ENCODE peak calls at places on chromosome 6, in five cellular contexts. One of them, this sample, is unnamed.

GRCh38 chr6:11770546-11771466 is 7.8 kb downstream of the ADTRP start:
- DNase-seq in AG04449: peak; percentile 99
- DNase-seq in AG10803: peak; percentile 100
- DNase-seq in right lobe of liver: peak; percentile 62
- DNase-seq in foreskin fibroblast: peak; percentile 99
- DNase-seq in this sample: peak; percentile 97

GRCh38 chr6:158818580-158819212 is 472 bp downstream of the EZR start:
- DNase-seq in right lobe of liver: peak; percentile 76
- DNase-seq in AG04449: no peak
- DNase-seq in AG10803: peak; percentile 66
- DNase-seq in foreskin fibroblast: peak; percentile 81
- DNase-seq in this sample: no peak

GRCh38 chr6:33314943-33315752 is 1.3 kb upstream of the TAPBP start:
- DNase-seq in right lobe of liver: peak; percentile 60
- DNase-seq in foreskin fibroblast: peak; percentile 63
- DNase-seq in AG10803: no peak
- DNase-seq in AG04449: no peak
- DNase-seq in this sample: no peak

GRCh38 chr6:36120979-36121706 is 9.2 kb upstream of the MAPK13 start:
- DNase-seq in AG04449: no peak
- DNase-seq in AG10803: peak; percentile 47
- DNase-seq in right lobe of liver: peak; percentile 82
- DNase-seq in foreskin fibroblast: peak; percentile 89
- DNase-seq in this sample: peak; percentile 16

GRCh38 chr6:154715449-154715848 is 17.8 kb upstream of the SCAF8 start:
- DNase-seq in right lobe of liver: no peak
- DNase-seq in AG04449: no peak
- DNase-seq in AG10803: no peak
- DNase-seq in foreskin fibroblast: no peak
- DNase-seq in this sample: no peak

GRCh38 chr6:145699462-145699861 is 35.9 kb downstream of the EPM2A start:
- DNase-seq in foreskin fibroblast: peak; percentile 75
- DNase-seq in right lobe of liver: no peak
- DNase-seq in AG04449: no peak
- DNase-seq in AG10803: peak; percentile 45
- DNase-seq in this sample: no peak

GRCh38 chr6:148240866-148241477 is 101.7 kb upstream of the SASH1 start:
- DNase-seq in foreskin fibroblast: peak; percentile 28
- DNase-seq in right lobe of liver: no peak
- DNase-seq in AG10803: peak; percentile 69
- DNase-seq in AG04449: no peak
- DNase-seq in this sample: no peak

GRCh38 chr6:259901-260508 is 32.3 kb upstream of the DUSP22 start:
- DNase-seq in right lobe of liver: no peak
- DNase-seq in AG04449: no peak
- DNase-seq in AG10803: no peak
- DNase-seq in foreskin fibroblast: no peak
- DNase-seq in this sample: no peak

GRCh38 chr6:17042422-17043147 is 59.3 kb upstream of the STMND1 start:
- DNase-seq in AG04449: no peak
- DNase-seq in right lobe of liver: peak; percentile 63
- DNase-seq in AG10803: peak; percentile 52
- DNase-seq in foreskin fibroblast: peak; percentile 75
- DNase-seq in this sample: no peak

GRCh38 chr6:146767632-146768031 is 168.9 kb downstream of the ADGB start:
- DNase-seq in right lobe of liver: no peak
- DNase-seq in AG04449: no peak
- DNase-seq in AG10803: no peak
- DNase-seq in foreskin fibroblast: no peak
- DNase-seq in this sample: no peak

GRCh38 chr6:14530385-14530784 is 412.8 kb downstream of the CD83 start:
- DNase-seq in AG04449: no peak
- DNase-seq in AG10803: no peak
- DNase-seq in right lobe of liver: no peak
- DNase-seq in foreskin fibroblast: no peak
- DNase-seq in this sample: no peak

GRCh38 chr6:13226071-13226470 is 102.3 kb downstream of the TBC1D7 start:
- DNase-seq in AG10803: no peak
- DNase-seq in AG04449: no peak
- DNase-seq in foreskin fibroblast: no peak
- DNase-seq in right lobe of liver: no peak
- DNase-seq in this sample: no peak

GRCh38 chr6:152226119-152226518 is 411.0 kb downstream of the SYNE1 start:
- DNase-seq in AG04449: no peak
- DNase-seq in AG10803: no peak
- DNase-seq in foreskin fibroblast: no peak
- DNase-seq in right lobe of liver: no peak
- DNase-seq in this sample: no peak

GRCh38 chr6:157462956-157463742 is 82.2 kb downstream of the ZDHHC14 start:
- DNase-seq in AG04449: no peak
- DNase-seq in AG10803: no peak
- DNase-seq in foreskin fibroblast: no peak
- DNase-seq in right lobe of liver: no peak
- DNase-seq in this sample: no peak

GRCh38 chr6:36493859-36494258 is 51.1 kb downstream of the KCTD20 start:
- DNase-seq in AG10803: peak; percentile 51
- DNase-seq in AG04449: no peak
- DNase-seq in right lobe of liver: no peak
- DNase-seq in foreskin fibroblast: peak; percentile 12
- DNase-seq in this sample: no peak

GRCh38 chr6:153092082-153093013 is 38.7 kb downstream of the RGS17 start:
- DNase-seq in AG10803: peak; percentile 76
- DNase-seq in right lobe of liver: no peak
- DNase-seq in foreskin fibroblast: peak; percentile 94
- DNase-seq in AG04449: peak; percentile 62
- DNase-seq in this sample: peak; percentile 59

GRCh38 chr6:3281669-3282460 is 23.1 kb downstream of the PSMG4 start:
- DNase-seq in right lobe of liver: peak; percentile 36
- DNase-seq in AG04449: peak; percentile 37
- DNase-seq in AG10803: peak; percentile 91
- DNase-seq in foreskin fibroblast: peak; percentile 69
- DNase-seq in this sample: no peak

GRCh38 chr6:80234411-80234810 is 127.9 kb downstream of the BCKDHB start:
- DNase-seq in foreskin fibroblast: no peak
- DNase-seq in AG04449: no peak
- DNase-seq in AG10803: peak; percentile 13
- DNase-seq in right lobe of liver: no peak
- DNase-seq in this sample: no peak

GRCh38 chr6:8674088-8674487 is 238.7 kb upstream of the SLC35B3 start:
- DNase-seq in right lobe of liver: no peak
- DNase-seq in AG10803: no peak
- DNase-seq in foreskin fibroblast: no peak
- DNase-seq in AG04449: no peak
- DNase-seq in this sample: no peak

GRCh38 chr6:6804843-6805680 is 216.5 kb downstream of the LY86 start:
- DNase-seq in AG10803: no peak
- DNase-seq in foreskin fibroblast: no peak
- DNase-seq in right lobe of liver: no peak
- DNase-seq in AG04449: no peak
- DNase-seq in this sample: no peak

GRCh38 chr6:6801635-6802218 is 213.2 kb downstream of the LY86 start:
- DNase-seq in AG04449: no peak
- DNase-seq in foreskin fibroblast: no peak
- DNase-seq in right lobe of liver: no peak
- DNase-seq in AG10803: no peak
- DNase-seq in this sample: no peak

GRCh38 chr6:6806793-6807518 is 218.4 kb downstream of the LY86 start:
- DNase-seq in right lobe of liver: no peak
- DNase-seq in AG10803: no peak
- DNase-seq in foreskin fibroblast: no peak
- DNase-seq in AG04449: no peak
- DNase-seq in this sample: no peak

GRCh38 chr6:6801002-6801329 is 212.4 kb downstream of the LY86 start:
- DNase-seq in foreskin fibroblast: no peak
- DNase-seq in AG04449: no peak
- DNase-seq in AG10803: no peak
- DNase-seq in right lobe of liver: no peak
- DNase-seq in this sample: no peak

GRCh38 chr6:6803180-6803978 is 214.9 kb downstream of the LY86 start:
- DNase-seq in AG10803: no peak
- DNase-seq in AG04449: no peak
- DNase-seq in foreskin fibroblast: no peak
- DNase-seq in right lobe of liver: no peak
- DNase-seq in this sample: no peak
- TF ChIP-seq CTCF in AG10803: no peak
- TF ChIP-seq CTCF in AG04449: no peak
- TF ChIP-seq CTCF in foreskin fibroblast: no peak
- TF ChIP-seq CTCF in right lobe of liver: no peak
- TF ChIP-seq CTCF in this sample: no peak

GRCh38 chr6:43718387-43719105 is 31.0 kb upstream of the MRPS18A start:
- DNase-seq in right lobe of liver: no peak
- DNase-seq in foreskin fibroblast: no peak
- DNase-seq in AG10803: no peak
- DNase-seq in AG04449: no peak
- DNase-seq in this sample: no peak
- TF ChIP-seq CTCF in right lobe of liver: no peak
- TF ChIP-seq CTCF in foreskin fibroblast: no peak
- TF ChIP-seq CTCF in AG10803: no peak
- TF ChIP-seq CTCF in AG04449: no peak
- TF ChIP-seq CTCF in this sample: no peak

GRCh38 chr6:132736239-132736638 is 21.5 kb downstream of the VNN2 start:
- DNase-seq in AG04449: no peak
- DNase-seq in right lobe of liver: no peak
- DNase-seq in AG10803: no peak
- DNase-seq in foreskin fibroblast: no peak
- DNase-seq in this sample: no peak

GRCh38 chr6:132731086-132731485 is 17.2 kb upstream of the VNN1 start:
- DNase-seq in AG04449: no peak
- DNase-seq in AG10803: no peak
- DNase-seq in right lobe of liver: no peak
- DNase-seq in foreskin fibroblast: peak; percentile 9
- DNase-seq in this sample: no peak

GRCh38 chr6:132733814-132734213 is 20.0 kb upstream of the VNN1 start:
- DNase-seq in AG10803: no peak
- DNase-seq in foreskin fibroblast: no peak
- DNase-seq in AG04449: no peak
- DNase-seq in right lobe of liver: no peak
- DNase-seq in this sample: no peak

GRCh38 chr6:132733288-132733687 is 19.4 kb upstream of the VNN1 start:
- DNase-seq in AG10803: no peak
- DNase-seq in foreskin fibroblast: no peak
- DNase-seq in right lobe of liver: no peak
- DNase-seq in AG04449: no peak
- DNase-seq in this sample: no peak

GRCh38 chr6:132734694-132735236 is 20.9 kb upstream of the VNN1 start:
- DNase-seq in right lobe of liver: no peak
- DNase-seq in foreskin fibroblast: peak; percentile 63
- DNase-seq in AG10803: peak; percentile 51
- DNase-seq in AG04449: no peak
- DNase-seq in this sample: peak; percentile 65
- TF ChIP-seq CTCF in right lobe of liver: peak; percentile 32
- TF ChIP-seq CTCF in foreskin fibroblast: peak; percentile 24
- TF ChIP-seq CTCF in AG10803: peak; percentile 36
- TF ChIP-seq CTCF in AG04449: no peak
- TF ChIP-seq CTCF in this sample: peak; percentile 58

DNA sequence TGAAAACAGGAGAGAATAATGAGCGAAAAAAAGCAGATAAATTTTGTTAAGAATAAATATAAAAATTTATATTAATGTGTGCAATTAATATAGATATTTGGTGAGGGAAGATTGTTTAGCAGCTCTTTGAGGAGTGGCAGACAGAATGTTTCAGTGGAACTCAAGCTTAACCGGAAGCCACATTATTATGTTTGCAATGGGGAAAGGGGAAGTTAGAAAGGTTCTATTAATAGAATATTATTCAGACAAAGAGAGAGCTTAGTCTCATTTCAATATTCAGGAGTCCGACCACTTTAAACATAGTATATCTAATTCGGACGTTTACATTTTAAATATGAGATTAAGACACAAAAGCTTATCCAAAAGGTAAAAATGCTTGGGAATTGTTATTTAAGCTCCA is 81.6 kb upstream of the KHDRBS2 start:
- DNase-seq in right lobe of liver: no peak
- DNase-seq in foreskin fibroblast: no peak
- DNase-seq in AG04449: no peak
- DNase-seq in AG10803: no peak
- DNase-seq in this sample: no peak
- TF ChIP-seq CTCF in right lobe of liver: no peak
- TF ChIP-seq CTCF in foreskin fibroblast: no peak
- TF ChIP-seq CTCF in AG04449: no peak
- TF ChIP-seq CTCF in AG10803: no peak
- TF ChIP-seq CTCF in this sample: no peak

GRCh38 chr6:44024597-44025219 is 102.5 kb downstream of the MRPL14 start:
- DNase-seq in AG10803: no peak
- DNase-seq in AG04449: no peak
- DNase-seq in right lobe of liver: no peak
- DNase-seq in foreskin fibroblast: no peak
- DNase-seq in this sample: no peak

GRCh38 chr6:44030812-44031454 is 96.3 kb downstream of the MRPL14 start:
- DNase-seq in foreskin fibroblast: no peak
- DNase-seq in right lobe of liver: no peak
- DNase-seq in AG10803: no peak
- DNase-seq in AG04449: no peak
- DNase-seq in this sample: no peak

GRCh38 chr6:44025226-44025625 is 102.0 kb downstream of the MRPL14 start:
- DNase-seq in foreskin fibroblast: peak; percentile 42
- DNase-seq in AG10803: no peak
- DNase-seq in AG04449: no peak
- DNase-seq in right lobe of liver: no peak
- DNase-seq in this sample: no peak

GRCh38 chr6:44029489-44030185 is 97.6 kb downstream of the MRPL14 start:
- DNase-seq in AG04449: no peak
- DNase-seq in right lobe of liver: no peak
- DNase-seq in foreskin fibroblast: peak; percentile 93
- DNase-seq in AG10803: peak; percentile 85
- DNase-seq in this sample: no peak

DNA sequence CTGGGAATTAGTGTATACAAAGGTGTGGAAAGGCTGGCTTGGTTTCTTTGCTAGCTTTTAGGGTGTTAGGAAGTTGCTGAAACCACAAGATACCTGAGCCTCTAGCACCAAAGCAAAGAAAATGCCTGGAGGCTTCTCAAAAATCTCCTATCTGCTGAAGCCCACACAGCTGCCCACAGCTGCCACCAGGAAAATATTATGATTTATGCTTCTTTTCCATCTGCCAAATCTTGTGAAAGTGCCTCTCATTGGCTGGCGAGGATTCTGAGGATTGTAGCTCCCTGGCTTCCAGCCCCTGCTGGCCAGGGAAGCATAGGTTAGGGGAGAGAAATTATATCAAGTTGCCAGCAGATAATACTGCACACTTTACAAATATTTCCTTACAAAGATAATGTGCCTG is 98.5 kb downstream of the MRPL14 start:
- DNase-seq in right lobe of liver: no peak
- DNase-seq in AG04449: no peak
- DNase-seq in foreskin fibroblast: peak; percentile 52
- DNase-seq in AG10803: no peak
- DNase-seq in this sample: no peak
- TF ChIP-seq CTCF in right lobe of liver: no peak
- TF ChIP-seq CTCF in AG04449: peak; percentile 11
- TF ChIP-seq CTCF in foreskin fibroblast: peak; percentile 15
- TF ChIP-seq CTCF in AG10803: peak; percentile 41
- TF ChIP-seq CTCF in this sample: peak; percentile 31

GRCh38 chr6:127865108-127865507 is 35.8 kb downstream of the THEMIS start:
- DNase-seq in foreskin fibroblast: no peak
- DNase-seq in right lobe of liver: no peak
- DNase-seq in AG04449: no peak
- DNase-seq in AG10803: no peak
- DNase-seq in this sample: no peak
- TF ChIP-seq CTCF in foreskin fibroblast: no peak
- TF ChIP-seq CTCF in right lobe of liver: no peak
- TF ChIP-seq CTCF in AG04449: no peak
- TF ChIP-seq CTCF in AG10803: no peak
- TF ChIP-seq CTCF in this sample: no peak

This sample was measured in AG09319.